ENCODE peak calls at places on chromosomes 6 and 20, in four cellular contexts. E, B, X and Z are unnamed samples.

GRCh38 chr20:31869942-31870702 is at the start of the genes DUSP15 and TTLL9:
- DNase-seq in B (no peak), X (peak), E (peak), Z (no peak)

GRCh38 chr6:20274115-20274514 is 61.8 kb upstream of the MBOAT1 start:
- DNase-seq in X (no peak), B (no peak), E (no peak), Z (no peak)

GRCh38 chr6:123526128-123526527 is 110.6 kb downstream of the TRDN start:
- DNase-seq in X (no peak), B (no peak), E (no peak), Z (no peak)

GRCh38 chr20:44495802-44496481 is 20.3 kb downstream of the TTPAL start:
- DNase-seq in E (no peak), B (peak), X (no peak), Z (no peak)

GRCh38 chr6:7139835-7140470 is 32.2 kb downstream of the RREB1 start:
- DNase-seq in B (no peak), E (no peak), X (no peak), Z (no peak)

GRCh38 chr20:21394120-21394519 is 3.2 kb downstream of the NKX2-4 start:
- DNase-seq in X (no peak), E (no peak), B (no peak), Z (no peak)

GRCh38 chr6:167495506-167496391 is 170.9 kb downstream of the TTLL2 start:
- DNase-seq in B (no peak), E (no peak), X (no peak), Z (no peak)

GRCh38 chr20:34952676-34953075 is 2.9 kb downstream of the GSS start:
- DNase-seq in B (peak), E (no peak), X (no peak), Z (no peak)

GRCh38 chr6:18464176-18464575 is 77.0 kb downstream of the RNF144B start:
- DNase-seq in B (no peak), E (no peak), X (no peak), Z (no peak)

GRCh38 chr6:27188206-27188884 is 59.2 kb upstream of the PRSS16 start:
- DNase-seq in E (peak), B (peak), X (peak), Z (peak)

GRCh38 chr6:81895511-81896185 is 143.2 kb upstream of the TENT5A start:
- DNase-seq in B (peak), E (no peak), X (no peak), Z (no peak)

GRCh38 chr20:4666001-4666470 is 55.7 kb upstream of the PRND start:
- DNase-seq in B (peak), X (peak), E (no peak), Z (no peak)

GRCh38 chr6:148969679-148970078 is 222.8 kb downstream of the UST start:
- DNase-seq in B (peak), X (peak), E (no peak), Z (no peak)

GRCh38 chr20:31505903-31506302 is 8.3 kb upstream of the HM13 start:
- DNase-seq in X (no peak), B (no peak), E (no peak), Z (no peak)

GRCh38 chr6:166306378-166307081 is 1.7 kb downstream of the PRR18 start:
- DNase-seq in X (no peak), B (no peak), E (no peak), Z (no peak)
- H3K4me3 ChIP-seq in X (peak), B (no peak), E (peak), Z (no peak)

GRCh38 chr20:59020938-59021551 is 1.8 kb downstream of the TUBB1 start:
- DNase-seq in B (peak), E (no peak), X (no peak), Z (no peak)
- H3K27ac ChIP-seq in B (peak), E (no peak), X (no peak), Z (no peak)

DNA sequence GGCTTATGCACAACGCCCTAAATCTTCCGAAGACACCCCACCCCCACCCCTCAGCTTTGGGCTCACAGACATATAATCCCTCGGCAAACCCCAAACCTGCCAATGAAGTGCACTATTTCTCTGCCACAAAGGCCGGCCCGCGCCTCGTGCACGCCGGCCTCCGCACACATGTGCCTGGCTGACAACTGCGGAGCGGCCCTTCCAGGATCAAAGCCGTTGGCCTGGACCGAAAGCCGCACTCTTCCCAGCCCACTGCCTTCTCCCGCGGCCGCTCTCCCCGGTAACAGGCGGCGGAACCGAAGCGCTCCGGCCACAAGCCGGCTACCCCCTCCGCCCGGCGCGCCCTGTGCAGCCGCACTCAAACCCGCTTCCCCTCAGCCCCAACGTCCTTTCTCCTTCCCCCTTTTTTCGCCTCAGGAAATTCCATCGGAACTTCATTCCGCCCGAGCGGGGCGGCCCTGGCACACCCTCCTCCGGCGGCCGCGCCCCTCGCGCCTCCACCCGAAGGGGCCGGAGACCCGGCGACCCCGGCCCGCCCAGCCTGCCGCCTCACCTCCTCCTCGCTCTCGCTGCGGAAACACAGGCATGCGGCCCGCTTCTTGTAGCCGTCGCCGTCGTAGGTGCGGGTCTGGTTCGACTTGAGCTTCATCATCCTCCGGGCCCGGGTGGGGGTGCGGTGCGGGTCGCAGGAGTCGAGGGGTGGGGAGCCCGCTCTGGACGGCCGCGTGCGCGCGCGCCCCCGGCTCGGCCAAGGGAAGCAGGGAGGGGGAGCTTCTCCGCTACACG is 565 bp downstream of the NUDT3 start:
- DNase-seq in E (peak), X (peak), B (peak), Z (peak)
- TF ChIP-seq POLR2A in E (no peak), X (peak), B (peak), Z (no peak)

DNA sequence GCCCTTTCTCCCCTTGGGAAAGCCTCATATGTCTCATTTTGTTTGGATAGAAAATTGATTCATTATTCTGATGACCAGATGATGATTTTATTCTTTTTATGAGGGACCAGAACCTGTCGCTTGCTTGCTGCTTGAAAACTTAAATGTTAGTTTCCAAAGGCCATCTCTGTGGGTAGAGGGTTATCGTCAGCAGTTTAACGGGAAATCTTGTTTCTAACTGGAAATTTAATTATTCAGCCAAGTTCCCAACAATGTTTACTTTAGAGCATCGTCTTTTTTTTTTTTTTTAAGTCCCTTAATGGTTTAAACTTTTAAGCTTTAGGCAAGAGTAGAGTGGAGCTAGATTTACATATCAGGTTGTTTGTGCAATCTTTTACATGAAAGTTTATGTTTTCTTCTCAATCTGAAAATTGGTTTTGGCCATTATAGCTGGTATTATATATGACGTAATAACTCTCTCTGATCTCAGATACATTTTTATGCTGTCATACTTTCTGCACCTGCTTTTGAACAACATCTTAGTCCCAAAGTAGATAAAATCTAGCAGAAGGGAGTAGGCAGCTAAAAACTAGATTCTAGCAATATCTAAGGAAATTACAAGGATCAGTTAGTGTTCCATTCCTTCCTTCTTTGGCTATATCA is 93.9 kb downstream of the FOXO3 start:
- DNase-seq in E (no peak), B (peak), X (no peak), Z (no peak)
- H3K4me3 ChIP-seq in E (no peak), B (no peak), X (no peak), Z (no peak)

GRCh38 chr6:44049989-44050871 is 77.0 kb downstream of the MRPL14 start:
- DNase-seq in E (no peak), X (peak), B (peak), Z (no peak)
- H3K27ac ChIP-seq in E (peak), X (peak), B (peak), Z (peak)

GRCh38 chr6:30556714-30556963 is 350 bp upstream of the GNL1 start:
- DNase-seq in X (peak), B (no peak), E (peak), Z (no peak)
- TF ChIP-seq POLR2A in X (peak), B (no peak), E (no peak), Z (no peak)

GRCh38 chr6:136426627-136427377 is 123.4 kb downstream of the MAP7 start:
- DNase-seq in E (no peak), B (no peak), X (no peak), Z (no peak)
- H3K4me3 ChIP-seq in E (no peak), B (no peak), X (no peak), Z (no peak)

GRCh38 chr20:58012731-58013510 is 215.5 kb downstream of the ANKRD60 start:
- DNase-seq in X (no peak), B (no peak), E (no peak), Z (peak)
- H3K27ac ChIP-seq in X (no peak), B (no peak), E (no peak), Z (peak)